ENCODE peak calls at places on chromosomes 7 and 10, in ten cellular contexts. W, T, H, K, J, C, Z, V, X and A are unnamed samples.

GRCh38 chr10:113457408-113457807 is 95.4 kb upstream of the HABP2 start:
- DNase-seq in H (no peak), J (no peak), T (no peak), Z (no peak), C (no peak), W (no peak), V (no peak), X (no peak), K (no peak), A (no peak)

GRCh38 chr10:77391605-77392235 is 245.9 kb downstream of the KCNMA1 start:
- DNase-seq in W (peak; percentile 77), H (peak; percentile 66), Z (peak; percentile 86), V (peak; percentile 74), K (peak; percentile 84), T (peak; percentile 60), J (peak; percentile 54), X (peak; percentile 88), C (peak; percentile 87), A (peak; percentile 83)

GRCh38 chr7:102834999-102835398 is 77.8 kb upstream of the LRRC17 start:
- DNase-seq in V (peak; percentile 36), K (no peak), T (no peak), Z (peak; percentile 72), X (peak; percentile 63), C (peak; percentile 91), J (no peak), H (no peak), W (no peak), A (peak; percentile 92)

GRCh38 chr7:115015619-115016018 is 93.7 kb downstream of the MDFIC start:
- DNase-seq in J (no peak), X (peak; percentile 58), W (no peak), K (no peak), V (peak; percentile 15), H (no peak), C (peak; percentile 97), Z (peak; percentile 91), T (no peak), A (no peak)

GRCh38 chr10:127386606-127387327 is 162.3 kb upstream of the NPS start:
- DNase-seq in J (no peak), X (no peak), K (no peak), V (no peak), C (no peak), Z (no peak), H (no peak), T (no peak), W (no peak), A (no peak)

GRCh38 chr10:1278304-1278703 is 222.1 kb downstream of the WDR37 start:
- DNase-seq in H (no peak), T (no peak), Z (no peak), V (no peak), J (no peak), W (no peak), C (no peak), K (no peak), X (no peak), A (no peak)

GRCh38 chr7:156473476-156474240 is 166.9 kb upstream of the RNF32 start:
- DNase-seq in W (peak; percentile 48), V (peak; percentile 59), K (no peak), Z (no peak), C (peak; percentile 19), T (no peak), J (no peak), X (peak; percentile 14), H (no peak), A (peak; percentile 38)

GRCh38 chr10:34206078-34206477 is 609.0 kb downstream of the PARD3 start:
- DNase-seq in V (no peak), J (no peak), H (no peak), K (no peak), C (no peak), X (no peak), T (no peak), W (no peak), Z (no peak), A (no peak)

GRCh38 chr7:27122075-27122910 is 8.3 kb downstream of the HOXA4 start:
- DNase-seq in T (no peak), Z (no peak), V (peak; percentile 55), X (no peak), J (no peak), K (no peak), H (no peak), C (peak; percentile 41), W (no peak), A (no peak)

GRCh38 chr10:77887631-77888355 is 38.8 kb downstream of the DLG5 start:
- DNase-seq in H (no peak), W (no peak), X (peak; percentile 19), Z (no peak), J (no peak), V (no peak), T (no peak), C (no peak), K (no peak), A (no peak)

GRCh38 chr10:119439922-119440321 is 102.6 kb downstream of the RGS10 start:
- DNase-seq in C (no peak), V (no peak), Z (no peak), H (no peak), T (no peak), K (no peak), X (no peak), W (no peak), J (no peak), A (no peak)

GRCh38 chr7:111741811-111742240 is 179.5 kb upstream of the IMMP2L start:
- DNase-seq in K (no peak), T (no peak), J (no peak), W (peak; percentile 51), H (no peak), V (peak; percentile 80), C (peak; percentile 76), Z (peak; percentile 49), X (peak; percentile 84), A (peak; percentile 85)

GRCh38 chr10:80472234-80473095 is 18.4 kb downstream of the TSPAN14 start:
- DNase-seq in W (no peak), J (no peak), V (no peak), H (peak; percentile 41), C (peak; percentile 85), X (peak; percentile 82), K (no peak), T (no peak), Z (peak; percentile 34), A (peak; percentile 96)

GRCh38 chr7:1667566-1668485 is 2.3 kb upstream of the ELFN1 start:
- DNase-seq in C (no peak), W (no peak), Z (no peak), X (no peak), V (no peak), T (no peak), K (peak; percentile 43), J (no peak), H (no peak), A (no peak)

GRCh38 chr7:116953372-116953726 is at the start of gene ST7:
- DNase-seq in C (peak; percentile 68), Z (peak; percentile 60), X (peak; percentile 77), V (peak; percentile 38), K (peak; percentile 86), H (no peak), W (peak; percentile 69), J (peak; percentile 55), T (no peak), A (peak; percentile 79)

GRCh38 chr7:2700141-2700850 is 12.3 kb downstream of the AMZ1 start:
- DNase-seq in W (no peak), C (no peak), J (no peak), X (no peak), V (no peak), H (no peak), K (no peak), T (no peak), Z (no peak), A (no peak)

GRCh38 chr10:3805791-3806381 is 20.9 kb upstream of the KLF6 start:
- DNase-seq in W (no peak), X (peak; percentile 86), H (no peak), Z (peak; percentile 78), T (peak; percentile 24), C (peak; percentile 77), V (no peak), K (peak; percentile 65), J (peak; percentile 61), A (peak; percentile 73)

GRCh38 chr7:73738612-73739386 is at the start of gene ABHD11:
- DNase-seq in T (peak; percentile 99), W (peak; percentile 100), Z (peak; percentile 92), V (peak; percentile 89), K (peak; percentile 99), X (peak; percentile 98), J (peak; percentile 97), H (peak; percentile 78), C (peak; percentile 93), A (peak; percentile 97)
- TF ChIP-seq CTCF in T (no peak), W (no peak), Z (no peak), V (no peak), K (no peak), X (no peak), J (no peak), H (no peak), C (no peak), A (no peak)

DNA sequence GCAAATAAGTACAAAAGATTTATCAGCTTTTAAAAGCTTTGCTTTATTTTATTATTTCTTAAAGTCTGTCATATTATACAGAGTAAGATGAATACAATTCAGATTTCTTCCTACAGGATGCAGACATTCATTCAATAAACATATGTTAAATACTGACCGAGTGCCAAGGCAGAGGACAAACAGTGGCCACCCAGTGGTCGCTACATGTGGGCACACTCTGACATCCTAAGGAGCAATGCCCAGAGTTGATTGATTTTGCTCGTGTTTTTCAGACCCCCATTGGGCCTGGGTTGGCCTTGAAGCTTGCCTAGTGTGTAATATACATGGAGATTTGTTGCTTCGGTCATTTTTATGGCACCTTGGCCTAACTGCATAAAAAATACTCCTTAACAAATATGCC is 201.2 kb downstream of the CCDC3 start:
- DNase-seq in C (no peak), V (no peak), Z (no peak), W (no peak), H (no peak), X (no peak), J (no peak), K (no peak), T (no peak), A (no peak)
- H3K4me3 ChIP-seq in C (no peak overlapping the region), V (no peak overlapping the region), Z (no peak overlapping the region), W (no peak overlapping the region), H (no peak overlapping the region), X (no peak overlapping the region), J (no peak overlapping the region), K (no peak overlapping the region), T (no peak overlapping the region), A (no peak overlapping the region)

DNA sequence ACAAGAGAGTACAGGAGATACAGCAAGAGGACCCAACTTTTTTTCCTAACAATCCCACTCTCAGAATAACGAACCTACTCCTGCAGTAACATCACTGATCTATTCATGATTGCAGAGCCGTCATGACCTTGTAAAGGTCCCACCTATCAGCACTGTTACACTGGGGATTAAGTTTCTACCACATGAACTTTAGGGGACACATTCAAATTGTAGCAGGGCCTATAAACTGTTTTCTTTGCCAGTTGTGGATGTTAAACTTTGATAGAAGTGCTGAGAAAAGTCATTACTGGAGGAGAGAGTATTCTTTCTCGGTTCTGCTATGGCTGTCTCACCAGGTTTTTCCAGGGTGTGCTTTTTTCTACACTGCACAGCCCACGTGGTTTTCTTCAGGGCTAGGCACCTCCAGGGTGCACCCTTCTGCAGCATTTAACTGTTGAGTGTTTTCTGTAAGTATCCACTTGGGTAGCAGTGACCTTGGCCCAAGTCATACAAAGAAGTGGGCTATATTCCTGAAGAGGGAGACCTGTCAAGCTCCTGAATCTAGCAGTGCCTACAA is 131.6 kb upstream of the AHR start:
- DNase-seq in W (no peak), H (no peak), Z (no peak), C (no peak), V (no peak), J (no peak), T (no peak), K (no peak), X (no peak), A (no peak)
- TF ChIP-seq CTCF in W (no peak), H (no peak), Z (no peak), C (no peak), V (no peak), J (no peak), T (no peak), K (no peak), X (no peak), A (no peak)

GRCh38 chr10:100728928-100729876 is 16.2 kb upstream of the PAX2 start:
- DNase-seq in J (no peak), K (no peak), T (no peak), X (peak; percentile 50), H (no peak), V (peak; percentile 90), W (peak; percentile 42), Z (no peak), C (peak; percentile 13), A (peak; percentile 30)
- H3K4me3 ChIP-seq in J (peak overlapping the region; percentile 18), K (peak overlapping the region; percentile 50), T (peak overlapping the region; percentile 10), X (peak overlapping the region; percentile 5), H (no peak overlapping the region), V (peak overlapping the region; percentile 46), W (peak overlapping the region; percentile 28), Z (no peak overlapping the region), C (no peak overlapping the region), A (no peak overlapping the region)